ENCODE peak calls at places on chromosomes 7 and 10, in four cellular contexts. L is PC-9, F is GM23248, X is GM23338. B is an unnamed sample.

GRCh38 chr10:96967847-96968246 is 135.7 kb downstream of the LCOR start:
- DNase-seq in L (no peak), F (peak; percentile 55), X (no peak), B (no peak)

GRCh38 chr10:100014129-100014762 is 4.5 kb upstream of the DNMBP start:
- DNase-seq in L (no peak), F (no peak), X (no peak), B (no peak)

GRCh38 chr10:29150010-29150409 is 138.9 kb upstream of the LYZL1 start:
- DNase-seq in L (peak; percentile 43), F (no peak), X (no peak), B (peak; percentile 20)

GRCh38 chr10:15744217-15744865 is 24.6 kb upstream of the ITGA8 start:
- DNase-seq in L (no peak), F (peak; percentile 67), X (peak; percentile 92), B (peak; percentile 85)

GRCh38 chr7:155570171-155570958 is 24.0 kb upstream of the CNPY1 start:
- DNase-seq in L (no peak), F (no peak), X (no peak), B (no peak)

GRCh38 chr10:33735463-33735862 is 401.0 kb upstream of the NRP1 start:
- DNase-seq in L (peak; percentile 61), F (peak; percentile 46), X (no peak), B (no peak)

GRCh38 chr7:107978815-107979408 is 24.0 kb downstream of the LAMB1 start:
- DNase-seq in L (no peak), F (no peak), X (no peak), B (no peak)

GRCh38 chr10:1608408-1609037 is 128.8 kb downstream of the ADARB2 start:
- DNase-seq in L (no peak), F (no peak), X (peak; percentile 68), B (peak; percentile 77)

GRCh38 chr10:3486346-3487065 is 298.5 kb downstream of the KLF6 start:
- DNase-seq in L (peak; percentile 82), F (peak; percentile 34), X (peak; percentile 93), B (peak; percentile 85)

GRCh38 chr10:93799309-93799708 is 41.6 kb downstream of the LGI1 start:
- DNase-seq in L (no peak), F (no peak), X (no peak), B (no peak)

GRCh38 chr7:23431596-23432284 is 38.6 kb downstream of the IGF2BP3 start:
- DNase-seq in L (no peak), F (no peak), X (peak; percentile 55), B (no peak)

DNA sequence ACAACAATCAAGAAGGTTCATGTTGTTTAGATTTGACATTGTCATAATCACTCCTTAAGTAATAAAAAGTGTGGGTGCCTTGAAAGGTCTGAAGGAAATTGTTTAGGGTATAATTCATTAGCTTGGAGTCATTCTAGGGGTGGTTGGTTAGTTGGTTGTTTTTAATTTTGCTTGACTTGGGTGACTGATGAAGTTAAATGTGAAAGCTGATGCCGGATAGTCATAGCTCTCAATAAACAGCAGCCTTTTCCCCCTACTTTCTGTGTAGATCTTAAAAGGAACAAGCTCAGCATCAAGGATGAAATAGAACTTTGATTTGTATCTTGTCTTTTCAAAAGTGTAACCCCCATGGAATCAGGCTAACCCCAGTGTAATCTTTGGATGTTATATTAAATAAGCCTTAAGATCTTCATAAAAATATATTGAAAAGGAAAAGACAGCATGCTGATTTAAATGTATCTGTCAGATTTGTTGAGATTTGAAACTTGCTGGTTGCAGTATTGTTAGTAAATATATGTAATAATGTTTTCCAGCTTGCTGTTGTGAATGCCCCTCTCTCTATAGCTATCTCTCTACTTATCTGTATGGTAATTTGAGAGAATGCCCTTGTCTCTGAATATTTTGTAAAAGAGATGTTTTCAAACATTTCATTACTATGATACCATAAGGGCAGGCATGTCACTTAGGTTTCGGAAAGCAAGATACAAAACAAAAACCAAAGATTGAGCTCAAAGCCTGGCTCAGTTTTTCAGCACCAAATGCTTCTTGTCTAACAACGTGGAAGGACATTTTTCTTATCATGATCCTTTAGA is 148.5 kb downstream of the ARID5B start:
- DNase-seq in L (no peak), F (peak; percentile 40), X (no peak), B (no peak)
- H3F3A ChIP-seq in L (peaks cover 31% of the 10 kb centered on the region), F (peaks cover 79% of the 10 kb centered on the region), X (no peaks in the 10 kb centered on the region), B (no peaks in the 10 kb centered on the region)

GRCh38 chr10:24811906-24812305 is 88.2 kb upstream of the ARHGAP21 start:
- DNase-seq in L (no peak), F (no peak), X (peak; percentile 42), B (peak; percentile 17)

GRCh38 chr10:24802378-24802777 is 78.7 kb upstream of the ARHGAP21 start:
- DNase-seq in L (no peak), F (no peak), X (no peak), B (no peak)

DNA sequence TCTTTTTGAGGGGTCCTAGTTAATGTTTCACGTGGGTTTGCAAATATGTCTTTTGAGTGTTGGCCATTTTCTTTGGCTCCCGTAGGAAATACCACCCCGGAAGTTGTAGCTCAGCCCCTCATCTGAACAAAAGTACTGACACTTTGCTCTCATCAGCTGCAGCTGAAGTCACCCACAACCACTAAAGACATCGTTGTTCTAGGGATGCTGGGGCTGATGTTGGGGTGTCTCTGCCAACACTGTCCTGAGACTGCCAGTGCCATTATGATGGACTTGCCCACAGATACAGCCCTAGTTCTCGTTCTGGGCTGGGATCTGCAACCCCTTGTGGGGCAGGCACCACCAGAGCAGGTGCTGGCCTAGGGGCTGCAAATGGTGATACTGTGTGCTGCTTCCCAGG is 82.6 kb upstream of the ARHGAP21 start:
- DNase-seq in L (no peak), F (no peak), X (no peak), B (no peak)
- TF ChIP-seq EZH2 in L (no peak), F (no peak), X (no peak), B (no peak)

GRCh38 chr7:36186359-36186758 is 33.3 kb downstream of the EEPD1 start:
- DNase-seq in L (no peak), F (no peak), X (no peak), B (no peak)

GRCh38 chr7:36188266-36188665 is 35.2 kb downstream of the EEPD1 start:
- DNase-seq in L (no peak), F (no peak), X (no peak), B (no peak)

GRCh38 chr7:36185092-36185491 is 32.0 kb downstream of the EEPD1 start:
- DNase-seq in L (no peak), F (no peak), X (no peak), B (no peak)

GRCh38 chr7:36186841-36187240 is 33.8 kb downstream of the EEPD1 start:
- DNase-seq in L (no peak), F (no peak), X (no peak), B (no peak)

GRCh38 chr7:36185732-36186131 is 32.7 kb downstream of the EEPD1 start:
- DNase-seq in L (peak; percentile 77), F (peak; percentile 45), X (no peak), B (no peak)
- H3F3A ChIP-seq in L (no peaks in the 10 kb centered on the region), F (no peaks in the 10 kb centered on the region), X (no peaks in the 10 kb centered on the region), B (no peaks in the 10 kb centered on the region)

GRCh38 chr7:54180796-54181195 is 361.4 kb upstream of the VSTM2A start:
- DNase-seq in L (no peak), F (no peak), X (no peak), B (no peak)
- TF ChIP-seq EZH2 in L (no peak), F (no peak), X (no peak), B (no peak)

GRCh38 chr7:55306331-55306730 is 58.8 kb upstream of the LANCL2 start:
- DNase-seq in L (no peak), F (peak; percentile 56), X (no peak), B (no peak)
- H3F3A ChIP-seq in L (no peaks in the 10 kb centered on the region), F (peaks cover 20% of the 10 kb centered on the region), X (no peaks in the 10 kb centered on the region), B (no peaks in the 10 kb centered on the region)